ENCODE peak calls at places on chromosomes 4 and X, in five cellular contexts. Q, S, M, T and X are unnamed samples.
A peak's percentile ranks its signal among the peaks of the same experiment; 100 is the strongest.

GRCh38 chr4:40681600-40682297 is 52.1 kb upstream of the RBM47 start:
- DNase-seq in Q (no peak), S (no peak), M (no peak), T (no peak), X (no peak)

GRCh38 chr4:39514888-39515401 is 12.3 kb downstream of the UGDH start:
- DNase-seq in Q (no peak), S (peak; percentile 80), M (no peak), T (peak; percentile 70), X (no peak)

GRCh38 chr4:14920759-14921313 is 81.4 kb upstream of the CPEB2 start:
- DNase-seq in Q (no peak), S (no peak), M (no peak), T (no peak), X (no peak)

GRCh38 chr4:48898733-48899431 is 7.7 kb downstream of the OCIAD2 start:
- DNase-seq in Q (no peak), S (no peak), M (no peak), T (no peak), X (no peak)

GRCh38 chr4:73709461-73710033 is 30.8 kb upstream of the CXCL8 start:
- DNase-seq in Q (no peak), S (no peak), M (no peak), T (no peak), X (no peak)

GRCh38 chr4:20337261-20337664 is 85.6 kb downstream of the SLIT2 start:
- DNase-seq in Q (no peak), S (no peak), M (no peak), T (no peak), X (peak; percentile 28)

GRCh38 chrX:68183612-68184214 is 249.6 kb downstream of the OPHN1 start:
- DNase-seq in Q (no peak), S (no peak), M (no peak), T (no peak), X (peak; percentile 3)

GRCh38 chrX:148020329-148020728 is 39.2 kb downstream of the FMR1NB start:
- DNase-seq in Q (no peak), S (no peak), M (no peak), T (no peak), X (no peak)

GRCh38 chr4:15469402-15470148 is at the start of gene CC2D2A:
- DNase-seq in Q (no peak), S (peak; percentile 13), M (no peak), T (peak; percentile 13), X (no peak)

GRCh38 chrX:40158036-40158706 is 60.4 kb upstream of the BCOR start:
- DNase-seq in Q (peak; percentile 65), S (no peak), M (no peak), T (no peak), X (peak; percentile 43)

GRCh38 chr4:124060261-124060918 is 652.1 kb downstream of the ANKRD50 start:
- DNase-seq in Q (no peak), S (peak; percentile 18), M (peak; percentile 34), T (no peak), X (no peak)

GRCh38 chr4:136680271-136680670 is 852.0 kb downstream of the PCDH18 start:
- DNase-seq in Q (no peak), S (no peak), M (no peak), T (no peak), X (peak; percentile 85)

GRCh38 chrX:131617182-131617581 is 73.3 kb downstream of the OR13H1 start:
- DNase-seq in Q (no peak), S (no peak), M (no peak), T (no peak), X (no peak)

GRCh38 chrX:141669689-141670088 is 28.9 kb downstream of the SPANXD start:
- DNase-seq in Q (no peak), S (no peak), M (no peak), T (no peak), X (no peak)

GRCh38 chr4:176270669-176271068 is 1.6 kb upstream of the ASB5 start:
- DNase-seq in Q (no peak), S (no peak), M (no peak), T (no peak), X (peak; percentile 13)

GRCh38 chrX:20361890-20362262 is 95.2 kb upstream of the RPS6KA3 start:
- DNase-seq in Q (no peak), S (no peak), M (no peak), T (peak; percentile 19), X (no peak)

GRCh38 chrX:126799059-126799458 is 20.5 kb upstream of the PRR32 start:
- DNase-seq in Q (no peak), S (no peak), M (no peak), T (no peak), X (no peak)

GRCh38 chrX:111483140-111483539 is 28.3 kb upstream of the SERTM2 start:
- DNase-seq in Q (no peak), S (no peak), M (no peak), T (no peak), X (peak; percentile 44)

GRCh38 chr4:92735025-92735665 is 431.4 kb downstream of the GRID2 start:
- DNase-seq in Q (no peak), S (no peak), M (no peak), T (no peak), X (no peak)
- TF ChIP-seq CTCF in Q (no peak), S (no peak), M (no peak), T (no peak), X (peak; percentile 38)

DNA sequence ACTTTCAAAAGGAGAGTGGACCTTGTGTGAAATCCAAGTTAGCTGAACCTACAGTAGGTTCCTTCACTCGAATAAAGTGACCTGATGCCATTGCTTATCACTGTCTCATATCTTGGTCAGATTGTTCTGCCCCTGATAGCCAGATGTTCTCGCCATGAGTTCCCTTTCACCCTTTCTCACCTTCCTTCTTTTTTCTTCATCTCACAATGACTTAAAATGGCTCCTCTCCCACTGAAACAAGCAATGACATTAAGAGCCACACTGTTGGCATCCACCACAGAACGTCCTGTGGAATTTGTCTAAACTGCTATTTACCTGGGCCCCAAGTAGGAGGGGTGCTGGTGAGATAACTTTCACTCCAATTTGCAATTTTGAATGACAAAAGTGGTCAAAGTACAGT is 227.6 kb upstream of the PPP1R2C start:
- DNase-seq in Q (no peak), S (no peak), M (no peak), T (no peak), X (no peak)
- H3K4me3 ChIP-seq in Q (no peak overlapping the region), S (no peak overlapping the region), M (no peak overlapping the region), T (no peak overlapping the region), X (no peak overlapping the region)

GRCh38 chr4:163607292-163607691 is 112.8 kb downstream of the TMA16 start:
- DNase-seq in Q (no peak), S (no peak), M (no peak), T (no peak), X (no peak)
- H3K4me1 ChIP-seq in Q (no peaks in the 10 kb centered on the region), S (no peaks in the 10 kb centered on the region), M (no peaks in the 10 kb centered on the region), T (no peaks in the 10 kb centered on the region), X (no peaks in the 10 kb centered on the region)

DNA sequence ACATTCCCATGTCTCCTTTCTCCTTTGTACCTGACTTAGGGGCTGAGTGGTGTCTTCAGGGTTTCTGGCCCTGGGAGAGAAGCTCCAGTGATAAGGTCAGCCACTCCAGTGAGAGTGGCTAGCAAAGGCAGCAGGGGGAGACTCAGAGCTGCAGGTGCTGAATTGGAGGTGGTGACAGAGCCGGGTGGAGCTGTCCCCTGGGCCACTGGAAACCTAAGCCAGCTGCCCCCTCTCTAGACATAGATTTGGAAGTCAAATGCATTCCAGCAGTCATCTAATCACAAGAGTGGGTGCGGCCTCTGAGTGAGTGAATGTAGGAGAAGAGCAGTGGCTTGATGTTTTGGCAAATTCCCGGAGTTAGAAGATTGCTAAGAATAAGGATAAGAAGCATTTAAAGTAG is 28.5 kb downstream of the TRIM2 start:
- DNase-seq in Q (no peak), S (peak; percentile 49), M (peak; percentile 52), T (peak; percentile 27), X (peak; percentile 57)
- TF ChIP-seq CTCF in Q (no peak), S (no peak), M (peak; percentile 56), T (no peak), X (peak; percentile 66)

DNA sequence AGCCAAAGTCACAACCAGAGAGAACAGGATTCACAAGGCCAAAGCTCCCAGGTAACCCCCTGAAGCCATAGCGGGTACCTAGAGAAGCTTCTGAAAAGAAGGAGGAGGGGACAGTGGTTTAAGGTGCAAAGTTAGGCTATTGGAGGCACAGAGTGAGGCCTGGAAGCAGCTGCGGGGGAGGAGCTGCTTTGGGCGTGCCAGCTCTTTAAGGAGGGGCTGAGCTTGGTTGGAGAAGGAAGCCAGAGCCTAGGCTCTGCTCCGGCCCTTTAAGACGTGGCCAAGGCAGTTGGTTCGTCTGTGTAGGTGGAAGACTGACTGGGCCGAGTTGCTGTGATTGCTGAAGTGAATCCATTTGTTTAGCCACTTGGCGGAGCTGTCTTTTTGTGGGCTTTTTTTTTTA is 1.5 kb downstream of the KLF8 start:
- DNase-seq in Q (no peak), S (peak; percentile 45), M (peak; percentile 37), T (peak; percentile 37), X (no peak)
- H3K4me3 ChIP-seq in Q (no peak overlapping the region), S (peak overlapping the region; percentile 3), M (peak overlapping the region; percentile 68), T (no peak overlapping the region), X (no peak overlapping the region)

DNA sequence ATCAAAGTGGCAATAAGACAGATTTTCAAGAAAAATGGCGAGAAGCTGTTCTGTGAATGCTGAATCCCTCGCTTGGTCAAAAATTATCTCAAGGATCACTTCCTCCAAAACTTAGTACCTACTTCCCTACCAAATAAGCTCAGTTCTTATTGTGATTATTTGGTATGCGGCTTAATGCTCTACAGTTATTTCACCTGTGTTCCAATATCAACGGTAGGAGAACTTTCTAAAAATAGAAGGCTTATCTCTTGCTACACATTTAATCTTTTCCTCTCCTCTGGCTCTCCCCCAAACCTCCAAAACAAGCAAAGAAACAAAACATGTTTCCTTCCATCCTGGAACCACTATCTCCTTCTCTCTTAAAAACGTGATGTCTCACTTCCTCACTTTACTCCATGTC is 14.7 kb downstream of the PDGFC start:
- DNase-seq in Q (no peak), S (no peak), M (no peak), T (no peak), X (no peak)
- H3K4me1 ChIP-seq in Q (no peaks in the 10 kb centered on the region), S (peaks cover 19% of the 10 kb centered on the region), M (peaks cover 40% of the 10 kb centered on the region), T (peaks cover 62% of the 10 kb centered on the region), X (no peaks in the 10 kb centered on the region)

DNA sequence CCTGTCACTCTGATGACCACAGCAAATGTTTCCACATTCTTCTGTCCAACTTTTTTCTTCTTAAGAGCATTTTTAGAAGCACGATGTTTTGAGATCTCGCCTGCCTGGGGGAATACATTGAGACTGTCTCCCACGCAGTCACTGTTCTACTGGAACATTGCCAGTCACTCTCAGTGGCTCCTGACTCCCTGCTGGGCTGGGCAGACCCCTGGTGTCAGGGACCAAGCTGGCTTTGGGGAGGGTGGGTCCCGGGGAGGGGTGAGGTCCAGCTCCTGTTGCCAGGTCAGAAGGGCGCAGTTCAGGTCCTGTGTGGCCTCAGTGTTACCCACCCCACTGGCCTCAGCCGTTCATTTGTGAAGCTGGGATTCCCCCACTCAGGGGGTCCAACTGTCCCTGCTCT is 18.9 kb upstream of the ABLIM2 start:
- DNase-seq in Q (no peak), S (no peak), M (no peak), T (no peak), X (no peak)
- TF ChIP-seq CTCF in Q (no peak), S (no peak), M (no peak), T (no peak), X (no peak)